ENCODE peak calls at places on chromosomes 7 and 10, in ten cellular contexts. L is effector CD4-positive, alpha-beta T cell; K is Ammon's horn; A is activated CD4-positive, alpha-beta T cell treated with anti-CD3 and anti-CD28 coated beads, Interleukin-2, amount 10 ng/mL, durations not matched to agents 24 days and 14 days; W is NCI-H2081; J is stimulated activated CD8-positive, alpha-beta memory T cell treated with anti-CD3 and anti-CD28 coated beads, Interleukin-15, amount 100 ng/mL, for 4 hours; Y is CD8-positive, alpha-beta T cell; C is globus pallidus; M is GM06990; V is GM04504. G is an unnamed sample.

GRCh38 chr10:29555091-29555745 is 79.6 kb downstream of the SVIL start:
- DNase-seq in L (no peak), K (no peak), A (no peak), W (no peak), J (no peak), Y (no peak), C (no peak), M (no peak), V (no peak), G (no peak)

GRCh38 chr7:157944051-157944450 is 607.2 kb downstream of the DNAJB6 start:
- DNase-seq in L (no peak), K (no peak), A (no peak), W (no peak), J (no peak), Y (no peak), C (no peak), M (no peak), V (no peak), G (no peak)

GRCh38 chr10:114749014-114749413 is 72.6 kb upstream of the FHIP2A start:
- DNase-seq in L (no peak), K (no peak), A (no peak), W (no peak), J (no peak), Y (no peak), C (no peak), M (no peak), V (no peak), G (no peak)

GRCh38 chr7:123755345-123755744 is 6.5 kb upstream of the WASL start:
- DNase-seq in L (no peak), K (no peak), A (no peak), W (no peak), J (no peak), Y (no peak), C (no peak), M (no peak), V (no peak), G (no peak)

GRCh38 chr10:114418109-114418508 is 13.8 kb upstream of the AFAP1L2 start:
- DNase-seq in L (no peak), K (no peak), A (no peak), W (no peak), J (no peak), Y (no peak), C (no peak), M (no peak), V (no peak), G (no peak)

GRCh38 chr10:114151486-114151885 is 22.5 kb downstream of the CCDC186 start:
- DNase-seq in L (no peak), K (no peak), A (no peak), W (no peak), J (no peak), Y (no peak), C (no peak), M (no peak), V (peak; percentile 47), G (no peak)

GRCh38 chr10:33653584-33654367 is 319.3 kb upstream of the NRP1 start:
- DNase-seq in L (no peak), K (no peak), A (no peak), W (no peak), J (no peak), Y (no peak), C (no peak), M (no peak), V (peak; percentile 75), G (no peak)

GRCh38 chr10:14451341-14451740 is 120.6 kb upstream of the FRMD4A start:
- DNase-seq in L (no peak), K (no peak), A (no peak), W (no peak), J (no peak), Y (no peak), C (no peak), M (no peak), V (no peak), G (no peak)

GRCh38 chr10:102065561-102066420 is 642 bp downstream of the HPS6 start:
- DNase-seq in L (no peak), K (peak; percentile 18), A (peak; percentile 73), W (no peak), J (no peak), Y (peak; percentile 16), C (peak; percentile 19), M (peak; percentile 52), V (no peak), G (peak; percentile 44)